ENCODE peak calls at places on chromosomes 5 and 9, in five cellular contexts. C, P, G, K and U are unnamed samples.

GRCh38 chr5:94746731-94747124 is 128.3 kb downstream of the SLF1 start:
- DNase-seq in P (no peak), G (no peak), C (no peak), K (no peak), U (no peak)

GRCh38 chr5:139746691-139747582 is 48.7 kb upstream of the PSD2 start:
- DNase-seq in C (no peak), P (peak), G (no peak), K (no peak), U (peak)

GRCh38 chr5:11062379-11062778 is 301.3 kb upstream of the DAP start:
- DNase-seq in C (no peak), K (no peak), P (peak), G (no peak), U (no peak)

GRCh38 chr5:177270653-177271052 is 32.9 kb downstream of the RAB24 start:
- DNase-seq in P (no peak), K (no peak), G (no peak), C (no peak), U (no peak)

GRCh38 chr9:128149001-128149701 is at the start of gene LCN2:
- DNase-seq in P (no peak), G (no peak), K (no peak), C (peak), U (no peak)

GRCh38 chr5:127875235-127876021 is 172.2 kb downstream of the CCDC192 start:
- DNase-seq in P (peak), K (peak), C (no peak), G (no peak), U (peak)

GRCh38 chr9:90014421-90014820 is 409.6 kb downstream of the GADD45G start:
- DNase-seq in C (no peak), G (no peak), K (no peak), P (no peak), U (no peak)

GRCh38 chr5:141516648-141517025 is 27.8 kb downstream of the PCDHGC5 start:
- DNase-seq in C (no peak), G (no peak), K (no peak), P (no peak), U (no peak)

GRCh38 chr5:72096602-72097205 is 10.6 kb upstream of the MAP1B start:
- DNase-seq in K (no peak), P (no peak), C (no peak), G (no peak), U (no peak)

GRCh38 chr9:95515272-95516113 is 1.3 kb downstream of the PTCH1 start:
- DNase-seq in G (no peak), P (peak), K (no peak), C (no peak), U (no peak)

GRCh38 chr5:1468247-1468612 is 23.0 kb upstream of the SLC6A3 start:
- DNase-seq in G (no peak), C (no peak), P (peak), K (no peak), U (no peak)

GRCh38 chr5:55146543-55147151 is 13.3 kb upstream of the GPX8 start:
- DNase-seq in P (peak), G (peak), K (peak), C (peak), U (peak)

GRCh38 chr5:52994266-52994665 is 5.1 kb downstream of the ITGA2 start:
- DNase-seq in P (no peak), K (no peak), G (no peak), C (no peak), U (no peak)

GRCh38 chr9:127223266-127223665 is 41.3 kb upstream of the GARNL3 start:
- DNase-seq in P (no peak), C (no peak), K (no peak), G (no peak), U (no peak)

GRCh38 chr5:107248065-107248695 is 422.6 kb downstream of the EFNA5 start:
- DNase-seq in G (no peak), C (peak), K (peak), P (peak), U (no peak)

GRCh38 chr9:136820947-136821332 is 13.2 kb downstream of the RABL6 start:
- DNase-seq in K (no peak), G (no peak), C (no peak), P (no peak), U (no peak)

GRCh38 chr5:5078009-5078897 is 61.9 kb upstream of the ADAMTS16 start:
- DNase-seq in P (no peak), C (no peak), K (no peak), G (no peak), U (no peak)

GRCh38 chr9:136661641-136662325 is 933 bp upstream of the EGFL7 start:
- DNase-seq in P (no peak), K (no peak), G (no peak), C (peak), U (no peak)

GRCh38 chr5:76376141-76376900 is 26.8 kb upstream of the IQGAP2 start:
- DNase-seq in C (no peak), K (no peak), G (no peak), P (no peak), U (no peak)

GRCh38 chr5:18744441-18744840 is 1110.2 kb downstream of the TAF11L14 start:
- DNase-seq in G (no peak), K (no peak), C (no peak), P (no peak), U (no peak)

GRCh38 chr5:124751031-124751430 is 4.6 kb upstream of the ZNF608 start:
- DNase-seq in C (no peak), P (no peak), K (no peak), G (no peak), U (no peak)

GRCh38 chr5:67516959-67517358 is 320.4 kb upstream of the CD180 start:
- DNase-seq in K (no peak), C (no peak), P (peak), G (peak), U (no peak)

GRCh38 chr5:61178702-61179101 is 16.4 kb upstream of the SMIM15 start:
- DNase-seq in P (no peak), G (no peak), C (no peak), K (no peak), U (no peak)

GRCh38 chr5:3377831-3378230 is 217.8 kb upstream of the IRX1 start:
- DNase-seq in P (no peak), C (peak), G (no peak), K (no peak), U (no peak)

GRCh38 chr5:178274826-178275537 is 42.4 kb upstream of the PHYKPL start:
- DNase-seq in K (no peak), G (no peak), C (no peak), P (no peak), U (no peak)

GRCh38 chr5:98638701-98639100 is 134.8 kb upstream of the RGMB start:
- DNase-seq in P (peak), C (no peak), G (peak), K (no peak), U (no peak)

GRCh38 chr5:135834639-135835529 is at the start of gene SLC25A48:
- DNase-seq in C (peak), G (no peak), P (peak), K (no peak), U (peak)

GRCh38 chr9:137969008-137969407 is 91.4 kb downstream of the CACNA1B start:
- DNase-seq in C (peak), P (no peak), G (no peak), K (no peak), U (no peak)

GRCh38 chr5:122704247-122705036 is 70.4 kb upstream of the SNX2 start:
- DNase-seq in G (no peak), C (no peak), P (peak), K (no peak), U (no peak)

GRCh38 chr9:132126837-132127236 is 35.0 kb upstream of the NTNG2 start:
- DNase-seq in C (no peak), K (no peak), P (no peak), G (no peak), U (no peak)

GRCh38 chr5:108380531-108381021 is 1.3 kb downstream of the FBXL17 start:
- DNase-seq in G (no peak), K (no peak), P (peak), C (peak), U (no peak)

GRCh38 chr9:88628114-88628513 is 93.1 kb downstream of the NXNL2 start:
- DNase-seq in G (no peak), K (no peak), C (no peak), P (peak), U (no peak)

GRCh38 chr5:42636425-42636824 is 120.2 kb upstream of the CCDC152 start:
- DNase-seq in C (no peak), P (no peak), G (no peak), K (no peak), U (no peak)

GRCh38 chr9:33415152-33416038 is 13.0 kb upstream of the AQP7 start:
- DNase-seq in G (no peak), K (peak), P (peak), C (peak), U (no peak)